ENCODE peak calls at places on chromosomes 16 and 17, in ten cellular contexts. E is hepatocyte; A is CD4-positive, alpha-beta T cell; Y is mesothelial cell of epicardium; G is NCI-H2081; K is stimulated activated effector memory CD8-positive, alpha-beta T cell treated with anti-CD3 and anti-CD28 coated beads, Interleukin-12 subunit alpha, Interleukin-12 subunit beta, amount 100 ng/mL, for 72 hours; M is stimulated activated CD8-positive, alpha-beta memory T cell treated with anti-CD3 and anti-CD28 coated beads, Interleukin-4, amount 100 ng/mL, for 4 hours; J is T-helper 1 cell; P is NCI-H1092; S is CD4-positive, alpha-beta memory T cell. W is an unnamed sample.

GRCh38 chr16:27841061-27841801 is 222.3 kb downstream of the GSG1L start:
- DNase-seq in K (no peak), J (no peak), A (no peak), S (no peak), M (no peak), E (no peak), G (no peak), P (no peak), Y (no peak), W (no peak)

GRCh38 chr17:17440938-17441730 is 35.7 kb upstream of the MED9 start:
- DNase-seq in A (no peak), Y (no peak), P (no peak), G (peak), K (no peak), E (no peak), M (no peak), J (no peak), S (no peak), W (no peak)

GRCh38 chr16:89618114-89618999 is 4.9 kb downstream of the DPEP1 start:
- DNase-seq in Y (no peak), K (no peak), S (no peak), A (no peak), E (no peak), J (no peak), M (no peak), P (no peak), G (no peak), W (no peak)

GRCh38 chr16:84839054-84839453 is 19.3 kb downstream of the CRISPLD2 start:
- DNase-seq in E (no peak), P (no peak), A (no peak), K (no peak), S (no peak), M (no peak), J (no peak), G (no peak), Y (no peak), W (no peak)

GRCh38 chr16:87416826-87417471 is 24.8 kb downstream of the MAP1LC3B start:
- DNase-seq in Y (no peak), P (no peak), G (no peak), S (no peak), E (peak), J (no peak), K (no peak), A (no peak), M (no peak), W (no peak)

GRCh38 chr16:1171854-1172428 is 19.0 kb downstream of the CACNA1H start:
- DNase-seq in A (no peak), P (no peak), M (no peak), Y (no peak), K (no peak), S (no peak), E (no peak), J (no peak), G (no peak), W (no peak)

GRCh38 chr17:77045441-77046041 is 95.2 kb upstream of the SEC14L1 start:
- DNase-seq in Y (no peak), J (no peak), S (no peak), P (no peak), G (no peak), E (no peak), K (no peak), A (no peak), M (no peak), W (no peak)

GRCh38 chr16:81752225-81752875 is 26.7 kb upstream of the PLCG2 start:
- DNase-seq in E (no peak), A (no peak), G (no peak), S (no peak), K (no peak), P (no peak), Y (no peak), J (no peak), M (no peak), W (no peak)

GRCh38 chr16:84182104-84182503 is 4.8 kb downstream of the TAF1C start:
- DNase-seq in J (no peak), A (no peak), Y (no peak), P (no peak), M (no peak), S (no peak), K (no peak), G (no peak), E (no peak), W (no peak)

W was measured in activated T-helper 9 cell treated with anti-CD3 and anti-CD28 coated beads, Interleukin-2, amount 50 U/mL, for 16 hours.